ENCODE peak calls at places on chromosomes 3 and 15, in six cellular contexts. One of them, this sample, is unnamed.
A peak's percentile ranks its signal among the peaks of the same experiment; 100 is the strongest.

GRCh38 chr15:57680021-57680420 is 26.5 kb upstream of the POLR2M start:
- DNase-seq in H9: no peak
- DNase-seq in tibial nerve: no peak
- DNase-seq in HFF-Myc: no peak
- DNase-seq in heart left ventricle: no peak
- DNase-seq in endothelial cell: no peak
- DNase-seq in this sample: no peak

GRCh38 chr3:142853270-142854163 is 35.4 kb downstream of the PCOLCE2 start:
- DNase-seq in endothelial cell: no peak
- DNase-seq in tibial nerve: no peak
- DNase-seq in HFF-Myc: no peak
- DNase-seq in heart left ventricle: peak; percentile 49
- DNase-seq in H9: no peak
- DNase-seq in this sample: no peak

GRCh38 chr15:97234841-97235240 is 725.7 kb upstream of the ARRDC4 start:
- DNase-seq in H9: no peak
- DNase-seq in tibial nerve: no peak
- DNase-seq in HFF-Myc: no peak
- DNase-seq in heart left ventricle: no peak
- DNase-seq in endothelial cell: no peak
- DNase-seq in this sample: no peak

GRCh38 chr3:24505678-24506560 is 11.3 kb upstream of the THRB start:
- DNase-seq in heart left ventricle: no peak
- DNase-seq in tibial nerve: no peak
- DNase-seq in H9: no peak
- DNase-seq in endothelial cell: no peak
- DNase-seq in HFF-Myc: peak; percentile 50
- DNase-seq in this sample: no peak

GRCh38 chr15:74231475-74231874 is 4.7 kb upstream of the CCDC33 start:
- DNase-seq in heart left ventricle: no peak
- DNase-seq in tibial nerve: no peak
- DNase-seq in endothelial cell: no peak
- DNase-seq in H9: no peak
- DNase-seq in HFF-Myc: no peak
- DNase-seq in this sample: no peak

GRCh38 chr3:104411760-104412159 is 954.9 kb upstream of the ALCAM start:
- DNase-seq in tibial nerve: no peak
- DNase-seq in HFF-Myc: no peak
- DNase-seq in heart left ventricle: no peak
- DNase-seq in endothelial cell: no peak
- DNase-seq in H9: no peak
- DNase-seq in this sample: no peak

GRCh38 chr15:34850121-34850520 is 54.8 kb upstream of the ACTC1 start:
- DNase-seq in HFF-Myc: no peak
- DNase-seq in heart left ventricle: no peak
- DNase-seq in H9: no peak
- DNase-seq in tibial nerve: no peak
- DNase-seq in endothelial cell: no peak
- DNase-seq in this sample: no peak

GRCh38 chr15:36161781-36162212 is 417.6 kb upstream of the CDIN1 start:
- DNase-seq in endothelial cell: no peak
- DNase-seq in HFF-Myc: peak; percentile 53
- DNase-seq in H9: peak; percentile 27
- DNase-seq in tibial nerve: peak; percentile 47
- DNase-seq in heart left ventricle: peak; percentile 28
- DNase-seq in this sample: no peak

GRCh38 chr3:136048068-136048467 is 82.5 kb downstream of the PPP2R3A start:
- DNase-seq in H9: no peak
- DNase-seq in endothelial cell: no peak
- DNase-seq in tibial nerve: no peak
- DNase-seq in HFF-Myc: no peak
- DNase-seq in heart left ventricle: no peak
- DNase-seq in this sample: no peak

GRCh38 chr3:117681619-117682018 is 972.0 kb downstream of the TUSC7 start:
- DNase-seq in heart left ventricle: no peak
- DNase-seq in H9: no peak
- DNase-seq in endothelial cell: no peak
- DNase-seq in HFF-Myc: no peak
- DNase-seq in tibial nerve: no peak
- DNase-seq in this sample: no peak

GRCh38 chr3:167110906-167111305 is 269.2 kb downstream of the ZBBX start:
- DNase-seq in HFF-Myc: no peak
- DNase-seq in H9: peak; percentile 63
- DNase-seq in endothelial cell: no peak
- DNase-seq in heart left ventricle: no peak
- DNase-seq in tibial nerve: no peak
- DNase-seq in this sample: no peak

GRCh38 chr3:58356054-58356453 is 23.4 kb downstream of the PXK start:
- DNase-seq in heart left ventricle: no peak
- DNase-seq in HFF-Myc: no peak
- DNase-seq in H9: no peak
- DNase-seq in endothelial cell: no peak
- DNase-seq in tibial nerve: no peak
- DNase-seq in this sample: no peak

GRCh38 chr3:151328298-151329036 is 882 bp downstream of the P2RY13 start:
- DNase-seq in heart left ventricle: no peak
- DNase-seq in endothelial cell: no peak
- DNase-seq in H9: no peak
- DNase-seq in tibial nerve: no peak
- DNase-seq in HFF-Myc: no peak
- DNase-seq in this sample: no peak

GRCh38 chr3:87120850-87121249 is 106.3 kb upstream of the CHMP2B start:
- DNase-seq in H9: peak; percentile 31
- DNase-seq in endothelial cell: no peak
- DNase-seq in heart left ventricle: no peak
- DNase-seq in HFF-Myc: no peak
- DNase-seq in tibial nerve: no peak
- DNase-seq in this sample: no peak

GRCh38 chr3:46705751-46706572 is 4.8 kb downstream of the TMIE start:
- DNase-seq in endothelial cell: no peak
- DNase-seq in tibial nerve: no peak
- DNase-seq in H9: no peak
- DNase-seq in heart left ventricle: peak; percentile 27
- DNase-seq in HFF-Myc: peak; percentile 78
- DNase-seq in this sample: no peak

GRCh38 chr3:102096066-102096465 is 246.8 kb downstream of the NFKBIZ start:
- DNase-seq in H9: no peak
- DNase-seq in heart left ventricle: no peak
- DNase-seq in HFF-Myc: no peak
- DNase-seq in tibial nerve: no peak
- DNase-seq in endothelial cell: no peak
- DNase-seq in this sample: no peak

GRCh38 chr3:194296832-194297666 is 54.1 kb downstream of the CPN2 start:
- DNase-seq in tibial nerve: no peak
- DNase-seq in HFF-Myc: no peak
- DNase-seq in heart left ventricle: no peak
- DNase-seq in endothelial cell: peak; percentile 31
- DNase-seq in H9: peak; percentile 89
- DNase-seq in this sample: no peak

GRCh38 chr3:126714296-126714900 is 10.4 kb downstream of the CHCHD6 start:
- DNase-seq in H9: no peak
- DNase-seq in heart left ventricle: no peak
- DNase-seq in endothelial cell: no peak
- DNase-seq in tibial nerve: no peak
- DNase-seq in HFF-Myc: no peak
- DNase-seq in this sample: no peak

GRCh38 chr15:69727257-69727924 is 274.8 kb downstream of the RPLP1 start:
- DNase-seq in H9: peak; percentile 42
- DNase-seq in heart left ventricle: no peak
- DNase-seq in endothelial cell: no peak
- DNase-seq in HFF-Myc: no peak
- DNase-seq in tibial nerve: no peak
- DNase-seq in this sample: no peak

GRCh38 chr3:67094167-67094566 is 96.1 kb downstream of the KBTBD8 start:
- DNase-seq in tibial nerve: no peak
- DNase-seq in heart left ventricle: no peak
- DNase-seq in endothelial cell: no peak
- DNase-seq in HFF-Myc: no peak
- DNase-seq in H9: no peak
- DNase-seq in this sample: no peak

GRCh38 chr3:75737831-75738493 is 47.4 kb downstream of the ZNF717 start:
- DNase-seq in endothelial cell: no peak
- DNase-seq in heart left ventricle: no peak
- DNase-seq in HFF-Myc: no peak
- DNase-seq in tibial nerve: no peak
- DNase-seq in H9: no peak
- DNase-seq in this sample: no peak

GRCh38 chr3:55721716-55722484 is 234.8 kb upstream of the WNT5A start:
- DNase-seq in heart left ventricle: no peak
- DNase-seq in H9: no peak
- DNase-seq in tibial nerve: peak; percentile 10
- DNase-seq in HFF-Myc: no peak
- DNase-seq in endothelial cell: peak; percentile 40
- DNase-seq in this sample: peak; percentile 41

GRCh38 chr3:55719508-55719907 is 232.4 kb upstream of the WNT5A start:
- DNase-seq in endothelial cell: no peak
- DNase-seq in HFF-Myc: no peak
- DNase-seq in tibial nerve: no peak
- DNase-seq in H9: no peak
- DNase-seq in heart left ventricle: no peak
- DNase-seq in this sample: no peak

GRCh38 chr3:55718475-55718874 is 231.4 kb upstream of the WNT5A start:
- DNase-seq in endothelial cell: no peak
- DNase-seq in H9: no peak
- DNase-seq in tibial nerve: no peak
- DNase-seq in heart left ventricle: no peak
- DNase-seq in HFF-Myc: no peak
- DNase-seq in this sample: no peak

GRCh38 chr3:55718956-55719355 is 231.8 kb upstream of the WNT5A start:
- DNase-seq in HFF-Myc: no peak
- DNase-seq in heart left ventricle: no peak
- DNase-seq in endothelial cell: no peak
- DNase-seq in H9: no peak
- DNase-seq in tibial nerve: no peak
- DNase-seq in this sample: no peak

DNA sequence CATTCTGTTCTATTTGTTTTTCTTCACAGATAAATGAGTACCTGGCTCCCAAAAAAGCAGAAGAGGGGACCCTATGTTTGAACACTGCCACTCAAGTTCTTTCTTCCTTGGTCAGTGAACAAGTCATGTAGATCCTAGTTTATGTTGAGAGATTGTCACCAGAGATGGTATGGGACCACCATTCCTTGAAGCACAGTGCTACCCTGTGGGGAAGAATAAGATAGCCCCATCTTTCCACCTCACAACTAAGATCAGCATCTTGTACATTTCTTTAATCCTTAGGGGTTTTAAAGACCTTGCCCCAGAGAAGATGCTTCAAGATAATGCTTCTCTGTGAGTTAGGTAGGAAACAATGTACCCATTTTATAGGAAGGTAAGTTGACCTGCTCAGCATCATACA is 233.5 kb upstream of the WNT5A start:
- DNase-seq in tibial nerve: no peak
- DNase-seq in H9: no peak
- DNase-seq in heart left ventricle: no peak
- DNase-seq in HFF-Myc: no peak
- DNase-seq in endothelial cell: no peak
- DNase-seq in this sample: no peak
- TF ChIP-seq CTCF in tibial nerve: no peak
- TF ChIP-seq CTCF in H9: peak; percentile 49
- TF ChIP-seq CTCF in heart left ventricle: no peak
- TF ChIP-seq CTCF in HFF-Myc: peak; percentile 27
- TF ChIP-seq CTCF in endothelial cell: no peak
- TF ChIP-seq CTCF in this sample: no peak

DNA sequence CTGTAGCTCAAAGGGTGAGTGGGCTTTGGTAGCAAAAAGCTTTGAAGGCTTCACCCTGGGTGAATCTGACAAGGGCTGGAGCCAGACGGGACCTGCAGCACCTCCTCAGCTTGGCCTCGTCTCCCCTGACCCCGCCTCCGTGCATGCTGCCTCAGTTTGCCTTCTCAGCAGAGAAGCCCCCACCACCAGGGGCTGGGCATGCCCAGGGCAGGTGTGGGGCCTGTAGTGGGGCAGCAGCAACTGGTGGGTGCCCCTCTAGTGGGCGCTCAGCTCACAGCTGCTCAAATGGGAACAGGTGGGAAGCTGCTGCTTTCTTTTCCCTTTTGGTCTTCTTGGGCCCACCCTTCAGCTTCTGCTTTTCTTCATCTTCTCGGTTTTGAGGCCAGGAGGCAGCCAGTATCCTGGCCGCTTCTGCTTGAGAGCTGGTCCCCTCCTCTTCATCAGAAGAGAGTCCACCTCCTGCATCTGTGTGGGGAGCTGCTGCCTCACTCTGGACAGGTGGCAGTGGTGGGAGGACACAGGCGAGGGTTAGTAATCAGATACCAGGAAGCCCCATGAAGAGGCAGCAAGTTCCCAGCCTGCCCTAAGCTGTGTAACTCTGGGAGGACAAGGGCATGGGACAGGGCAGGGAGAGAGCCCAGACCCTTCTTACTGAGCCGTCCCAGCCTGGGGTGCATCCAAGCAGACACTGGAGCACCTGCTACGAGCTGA is 21.0 kb downstream of the TMEM43 start:
- DNase-seq in endothelial cell: no peak
- DNase-seq in heart left ventricle: no peak
- DNase-seq in HFF-Myc: no peak
- DNase-seq in H9: peak; percentile 49
- DNase-seq in tibial nerve: no peak
- DNase-seq in this sample: peak; percentile 31
- TF ChIP-seq CTCF in endothelial cell: no peak
- TF ChIP-seq CTCF in heart left ventricle: no peak
- TF ChIP-seq CTCF in HFF-Myc: no peak
- TF ChIP-seq CTCF in H9: peak; percentile 34
- TF ChIP-seq CTCF in tibial nerve: no peak
- TF ChIP-seq CTCF in this sample: no peak

GRCh38 chr15:79513916-79514315 is 81.8 kb downstream of the MINAR1 start:
- DNase-seq in endothelial cell: no peak
- DNase-seq in heart left ventricle: no peak
- DNase-seq in H9: no peak
- DNase-seq in tibial nerve: no peak
- DNase-seq in HFF-Myc: no peak
- DNase-seq in this sample: no peak
- TF ChIP-seq CTCF in endothelial cell: no peak
- TF ChIP-seq CTCF in heart left ventricle: no peak
- TF ChIP-seq CTCF in H9: no peak
- TF ChIP-seq CTCF in tibial nerve: no peak
- TF ChIP-seq CTCF in HFF-Myc: no peak
- TF ChIP-seq CTCF in this sample: no peak

GRCh38 chr3:78163379-78163778 is 1123.5 kb downstream of the ROBO2 start:
- DNase-seq in endothelial cell: no peak
- DNase-seq in HFF-Myc: no peak
- DNase-seq in H9: no peak
- DNase-seq in tibial nerve: no peak
- DNase-seq in heart left ventricle: no peak
- DNase-seq in this sample: no peak

GRCh38 chr3:78161736-78162135 is 1121.8 kb downstream of the ROBO2 start:
- DNase-seq in HFF-Myc: no peak
- DNase-seq in H9: no peak
- DNase-seq in heart left ventricle: no peak
- DNase-seq in tibial nerve: no peak
- DNase-seq in endothelial cell: no peak
- DNase-seq in this sample: no peak

DNA sequence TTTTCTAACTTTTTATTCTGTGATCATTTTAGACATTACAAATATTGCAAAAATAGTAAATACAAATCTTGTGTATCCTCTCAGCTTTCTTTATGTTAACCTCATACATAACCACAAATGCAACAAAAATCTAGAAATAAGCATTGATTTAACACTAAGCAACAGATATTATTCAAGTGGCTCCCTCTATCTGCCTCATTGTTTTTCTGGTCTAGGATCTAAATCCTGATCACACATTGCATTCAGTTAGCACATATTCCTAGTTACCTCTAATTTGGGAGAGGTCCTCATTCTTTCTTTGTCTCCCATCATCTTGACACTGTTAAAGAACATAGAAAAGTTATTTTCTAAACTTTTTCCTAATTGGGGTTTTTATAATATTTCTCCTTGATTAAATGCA is 1126.0 kb downstream of the ROBO2 start:
- DNase-seq in H9: no peak
- DNase-seq in heart left ventricle: no peak
- DNase-seq in tibial nerve: no peak
- DNase-seq in HFF-Myc: no peak
- DNase-seq in endothelial cell: no peak
- DNase-seq in this sample: no peak
- TF ChIP-seq CTCF in H9: peak; percentile 45
- TF ChIP-seq CTCF in heart left ventricle: no peak
- TF ChIP-seq CTCF in tibial nerve: no peak
- TF ChIP-seq CTCF in HFF-Myc: no peak
- TF ChIP-seq CTCF in endothelial cell: no peak
- TF ChIP-seq CTCF in this sample: no peak